ENCODE peak calls at places on chromosomes 12 and 14, in seven cellular contexts. C is Calu3, N is RWPE2, D is neural crest cell, M is A549, K is lower lobe of right lung, V is suprapubic skin. I is an unnamed sample.

GRCh38 chr12:25102402-25102801 is 92.6 kb downstream of the DNAI7 start:
- DNase-seq in C (no peak), N (no peak), D (no peak), M (no peak), K (no peak), V (no peak), I (no peak)

GRCh38 chr12:111812881-111813741 is 28.9 kb upstream of the MAPKAPK5 start:
- DNase-seq in C (peak), N (no peak), D (peak), M (peak), K (peak), V (peak), I (peak)

GRCh38 chr12:65681226-65681625 is 143.1 kb upstream of the HMGA2 start:
- DNase-seq in C (no peak), N (no peak), D (no peak), M (no peak), K (no peak), V (no peak), I (no peak)

GRCh38 chr14:50677527-50678063 is 9.5 kb upstream of the SAV1 start:
- DNase-seq in C (peak), N (no peak), D (no peak), M (peak), K (no peak), V (no peak), I (no peak)

GRCh38 chr12:110661337-110661972 is 27.5 kb downstream of the HVCN1 start:
- DNase-seq in C (no peak), N (no peak), D (no peak), M (no peak), K (peak), V (no peak), I (no peak)

GRCh38 chr12:130715996-130716917 is at the start of gene RIMBP2:
- DNase-seq in C (no peak), N (no peak), D (peak), M (peak), K (no peak), V (no peak), I (peak)

GRCh38 chr12:11877102-11877826 is 193.5 kb upstream of the BCL2L14 start:
- DNase-seq in C (no peak), N (no peak), D (no peak), M (no peak), K (no peak), V (no peak), I (no peak)

GRCh38 chr12:123705935-123706334 is 6.2 kb upstream of the ATP6V0A2 start:
- DNase-seq in C (no peak), N (peak), D (no peak), M (peak), K (no peak), V (no peak), I (no peak)

GRCh38 chr14:52473557-52473956 is 78.7 kb downstream of the TXNDC16 start:
- DNase-seq in C (peak), N (no peak), D (no peak), M (peak), K (no peak), V (no peak), I (no peak)

GRCh38 chr14:75176142-75176820 is at the start of gene TMED10:
- DNase-seq in C (peak), N (peak), D (peak), M (peak), K (peak), V (peak), I (peak)

GRCh38 chr12:78085562-78086182 is 255.0 kb downstream of the NAV3 start:
- DNase-seq in C (no peak), N (no peak), D (no peak), M (no peak), K (no peak), V (no peak), I (no peak)

DNA sequence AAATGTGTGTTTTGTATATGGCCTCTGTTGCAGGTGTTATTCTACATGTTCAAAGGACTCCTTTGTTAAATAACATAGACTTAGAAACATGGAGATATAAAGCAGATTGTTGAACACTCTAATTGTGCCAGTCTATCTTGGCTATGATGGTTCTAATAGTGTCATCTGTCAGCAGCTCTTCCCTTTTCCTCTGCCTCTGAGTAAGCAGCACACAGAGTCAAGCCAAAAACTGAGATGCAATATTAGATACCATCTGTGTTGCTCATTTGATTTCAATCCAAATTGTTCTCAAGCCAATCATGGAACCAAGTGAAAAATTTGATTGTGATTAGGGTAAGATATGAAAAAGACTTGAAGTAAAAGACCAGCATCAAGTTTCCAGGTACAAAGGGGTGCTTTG is 871.1 kb upstream of the MGAT4C start:
- DNase-seq in C (no peak), N (no peak), D (no peak), M (no peak), K (no peak), V (no peak), I (no peak)
- TF ChIP-seq CTCF in C (no peak), N (no peak), D (no peak), M (no peak), K (no peak), V (no peak), I (no peak)

DNA sequence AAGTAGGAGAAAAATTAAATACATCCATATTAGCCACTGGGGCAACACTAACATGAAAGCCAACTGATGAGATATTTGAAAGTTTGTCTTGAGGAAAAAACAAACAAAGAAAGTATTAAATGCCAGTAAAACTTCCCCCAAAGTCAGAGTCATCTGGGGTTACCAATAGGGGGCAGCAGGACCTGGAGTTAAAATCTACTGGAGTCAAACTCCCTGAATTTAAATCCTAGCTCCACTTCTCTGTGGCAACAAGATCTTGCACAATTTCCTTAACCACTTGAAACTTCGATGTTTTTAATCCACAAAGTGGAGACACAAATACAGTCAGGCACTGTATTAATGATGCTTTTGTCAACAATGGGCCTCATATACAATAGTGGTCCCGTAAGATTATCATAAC is 14.4 kb downstream of the PLEKHG7 start:
- DNase-seq in C (peak), N (no peak), D (no peak), M (no peak), K (no peak), V (no peak), I (no peak)
- TF ChIP-seq CTCF in C (no peak), N (no peak), D (peak), M (peak), K (peak), V (no peak), I (no peak)

GRCh38 chr12:6866920-6867406 is 368 bp upstream of the TPI1 start:
- DNase-seq in C (peak), N (no peak), D (no peak), M (no peak), K (peak), V (no peak), I (no peak)

GRCh38 chr12:6869049-6870021 is 2.0 kb downstream of the TPI1 start:
- DNase-seq in C (peak), N (no peak), D (peak), M (peak), K (peak), V (no peak), I (peak)

GRCh38 chr12:6866163-6866919 is 990 bp upstream of the TPI1 start:
- DNase-seq in C (no peak), N (no peak), D (no peak), M (no peak), K (no peak), V (no peak), I (peak)

GRCh38 chr12:6867407-6868210 is at the start of gene TPI1:
- DNase-seq in C (peak), N (peak), D (peak), M (peak), K (peak), V (peak), I (peak)

DNA sequence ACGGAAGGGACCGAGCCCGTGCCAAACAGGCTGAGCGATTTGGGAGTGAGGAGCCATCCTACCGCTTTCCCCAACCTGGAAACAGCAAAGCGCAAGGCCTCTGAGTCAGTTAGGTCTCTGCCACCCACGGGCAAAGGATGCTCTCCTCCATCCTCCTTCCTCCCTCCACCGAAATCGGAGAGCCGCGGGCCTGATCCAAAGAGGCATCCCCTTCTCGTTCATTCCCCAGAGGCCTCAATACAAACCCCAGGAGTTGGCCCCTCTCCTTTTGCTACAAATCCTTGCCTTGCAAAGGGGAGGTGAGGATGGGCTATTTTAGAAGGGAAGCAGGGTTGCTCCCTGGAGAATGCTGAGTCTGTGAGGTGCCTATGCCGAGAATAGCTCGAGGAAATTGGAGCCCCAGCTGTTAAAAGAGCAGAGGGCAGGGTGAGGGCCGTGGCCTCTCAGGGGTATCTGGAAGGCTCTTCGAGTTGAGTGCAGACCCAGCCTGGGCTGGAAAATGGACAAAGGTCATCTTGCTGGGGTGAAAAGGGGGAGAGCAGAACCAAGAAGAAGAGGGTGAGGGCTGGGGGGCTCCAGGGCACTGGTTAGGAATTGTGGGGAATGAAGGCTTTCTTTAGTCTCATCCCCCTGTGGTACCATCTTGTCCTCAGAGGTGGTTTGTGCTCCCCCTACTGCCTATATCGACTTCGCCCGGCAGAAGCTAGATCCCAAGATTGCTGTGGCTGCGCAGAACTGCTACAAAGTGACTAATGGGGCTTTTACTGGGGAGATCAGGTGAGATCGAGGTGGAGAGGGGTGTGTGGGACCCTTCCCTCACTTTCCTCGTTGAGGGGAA is 1.1 kb downstream of the TPI1 start:
- DNase-seq in C (no peak), N (no peak), D (no peak), M (no peak), K (no peak), V (no peak), I (peak)
- TF ChIP-seq CTCF in C (no peak), N (no peak), D (no peak), M (no peak), K (no peak), V (no peak), I (no peak)

GRCh38 chr14:54902143-54902520 is 494 bp downstream of the GCH1 start:
- DNase-seq in C (peak), N (peak), D (peak), M (peak), K (peak), V (peak), I (peak)
- TF ChIP-seq CTCF in C (no peak), N (no peak), D (peak), M (no peak), K (no peak), V (no peak), I (no peak)

DNA sequence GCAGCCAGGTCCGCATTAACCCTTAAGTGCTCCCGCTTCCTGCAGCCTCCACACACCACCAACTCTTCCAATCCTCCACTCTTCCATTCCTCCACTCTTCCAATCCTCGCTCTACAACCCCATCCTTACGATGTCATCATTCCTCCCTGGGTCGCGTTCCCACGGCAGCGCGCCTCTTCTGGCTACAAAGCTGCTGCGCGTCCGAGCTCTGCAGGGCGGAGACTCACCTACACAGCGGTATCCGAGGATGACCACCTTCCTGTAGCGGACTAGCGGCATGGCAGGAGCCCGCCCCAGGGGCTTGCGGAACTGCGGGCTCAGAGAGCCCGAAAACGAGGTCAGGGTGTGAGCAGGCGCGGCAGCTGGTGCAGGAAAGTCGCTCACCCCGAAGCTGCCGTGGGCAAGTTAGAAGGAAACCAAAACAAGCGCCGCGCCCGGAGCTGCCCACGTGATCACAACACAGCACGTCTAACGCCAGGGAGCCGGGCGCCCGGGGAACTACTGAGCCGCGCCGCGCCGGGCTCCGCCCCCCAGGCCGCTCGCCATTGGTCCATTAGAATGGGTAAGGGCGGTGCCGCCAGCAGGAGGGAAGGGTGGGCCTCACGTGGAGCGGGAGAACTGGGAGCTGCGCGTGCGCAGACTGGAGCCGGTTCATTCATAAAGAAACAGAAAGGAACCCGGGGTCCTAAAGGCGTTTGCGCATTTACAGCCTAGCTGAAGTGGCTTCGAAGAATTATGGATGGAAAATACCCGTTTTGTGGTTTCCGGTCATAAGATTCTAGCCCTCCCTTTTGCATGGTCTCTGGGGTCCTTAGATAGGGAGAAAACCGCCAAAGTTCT is at the start of gene RHEBL1:
- DNase-seq in C (peak), N (peak), D (peak), M (peak), K (peak), V (peak), I (peak)
- TF ChIP-seq CTCF in C (no peak), N (peak), D (no peak), M (no peak), K (no peak), V (no peak), I (no peak)

DNA sequence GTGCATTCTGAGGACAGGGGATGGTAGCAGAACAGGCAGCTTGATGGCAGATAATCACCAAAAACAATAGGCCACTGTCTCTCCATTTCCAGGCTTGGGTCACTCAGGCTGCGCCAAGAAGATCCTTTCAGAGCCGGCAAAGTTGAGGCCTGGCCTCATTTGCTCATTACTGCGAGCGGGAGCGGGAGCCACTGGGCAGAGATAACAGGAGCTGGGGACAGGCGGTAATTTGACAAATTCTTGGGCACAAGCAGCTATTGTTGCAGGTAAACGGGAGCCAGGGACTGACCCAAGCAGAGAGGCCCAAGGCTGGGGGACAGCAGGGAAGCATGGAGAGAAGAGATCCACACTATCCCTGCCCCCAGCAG is 2.1 kb downstream of the MSI1 start:
- DNase-seq in C (no peak), N (no peak), D (no peak), M (no peak), K (no peak), V (no peak), I (no peak)
- TF ChIP-seq CTCF in C (peak), N (no peak), D (no peak), M (no peak), K (no peak), V (no peak), I (no peak)

DNA sequence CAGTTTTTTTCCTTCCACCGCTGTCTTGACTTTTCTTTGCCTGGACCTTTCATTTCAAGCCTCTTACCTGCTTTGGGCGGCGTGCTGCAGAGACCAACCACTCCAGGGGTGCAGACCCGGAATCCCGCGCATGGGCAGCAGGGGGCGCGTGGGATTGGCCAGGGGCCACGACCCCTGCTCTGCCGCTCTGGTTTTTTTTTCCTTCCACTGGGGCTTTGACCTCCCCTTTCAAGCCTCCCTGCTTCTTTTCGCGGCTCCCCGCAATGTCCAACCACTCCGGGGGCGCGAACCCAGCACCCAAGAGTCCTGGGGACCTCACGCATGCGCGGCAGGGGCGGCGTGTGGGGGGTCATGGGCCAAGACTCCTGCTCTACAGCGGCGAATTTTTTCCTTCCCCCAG is 325.1 kb downstream of the ALG10 start:
- DNase-seq in C (no peak), N (no peak), D (no peak), M (peak), K (no peak), V (no peak), I (no peak)
- TF ChIP-seq CTCF in C (no peak), N (peak), D (no peak), M (peak), K (no peak), V (no peak), I (no peak)

GRCh38 chr14:59126714-59127436 is 61.6 kb upstream of the DAAM1 start:
- DNase-seq in C (peak), N (no peak), D (peak), M (peak), K (no peak), V (no peak), I (no peak)
- TF ChIP-seq CTCF in C (peak), N (peak), D (peak), M (peak), K (peak), V (peak), I (peak)

GRCh38 chr14:96040836-96041371 is 1.7 kb downstream of the C14orf132 start:
- DNase-seq in C (no peak), N (no peak), D (no peak), M (no peak), K (no peak), V (no peak), I (no peak)

GRCh38 chr14:96038920-96039632 is at the start of gene C14orf132:
- DNase-seq in C (peak), N (no peak), D (peak), M (peak), K (peak), V (no peak), I (peak)

GRCh38 chr14:96037891-96038557 is 1.1 kb upstream of the C14orf132 start:
- DNase-seq in C (no peak), N (no peak), D (no peak), M (peak), K (peak), V (no peak), I (peak)

GRCh38 chr14:96038558-96038919 is 623 bp upstream of the C14orf132 start:
- DNase-seq in C (no peak), N (no peak), D (no peak), M (no peak), K (no peak), V (no peak), I (no peak)

DNA sequence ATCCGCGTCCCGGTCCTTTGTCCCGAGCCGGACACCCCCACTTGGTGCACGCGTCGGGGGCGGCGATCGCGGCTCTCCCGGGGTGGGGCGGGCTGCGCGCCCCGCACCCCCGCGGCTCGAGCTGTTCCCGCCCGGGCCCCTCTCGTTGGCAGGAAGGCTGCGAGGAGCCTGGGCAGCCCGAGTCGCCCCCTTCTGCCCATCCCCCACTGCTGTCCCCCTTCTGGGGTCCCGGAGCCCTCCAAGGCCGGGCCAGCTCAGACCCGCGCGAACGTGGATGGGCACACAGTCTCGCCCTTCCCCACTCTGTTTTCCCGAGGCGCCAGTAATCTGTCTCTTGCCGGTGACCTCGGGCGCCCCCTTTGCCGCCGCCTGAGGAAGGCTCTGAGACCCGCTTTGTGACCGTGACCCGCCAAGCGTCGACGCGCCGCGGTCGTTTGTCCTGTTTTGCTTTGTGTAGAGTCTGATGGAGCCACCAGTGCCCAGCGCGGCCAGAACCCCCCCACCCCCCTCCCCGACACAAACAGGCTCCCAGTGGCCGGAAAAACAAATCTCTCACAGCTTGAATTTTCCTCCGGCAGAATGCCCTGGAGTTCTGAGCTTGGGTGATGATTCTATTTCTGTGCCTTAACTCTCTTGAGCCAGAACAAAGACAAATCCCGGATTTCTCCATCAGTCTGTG is 610 bp downstream of the C14orf132 start:
- DNase-seq in C (no peak), N (no peak), D (peak), M (peak), K (peak), V (no peak), I (peak)
- TF ChIP-seq CTCF in C (no peak), N (peak), D (peak), M (peak), K (peak), V (no peak), I (no peak)

I was measured in glutamatergic neuron.